ENCODE peak calls at places on chromosomes 11 and 22, in six cellular contexts. Y is CD8-positive, alpha-beta T cell; J is gastrocnemius medialis; W is stomach; H is left lung; M is endothelial cell of umbilical vein. L is an unnamed sample.

GRCh38 chr22:32623943-32624342 is 149.3 kb downstream of the FBXO7 start:
- DNase-seq in Y (no peak), J (peak), W (peak), H (no peak), M (no peak), L (no peak)

GRCh38 chr11:131671764-131672163 is 301.3 kb downstream of the NTM start:
- DNase-seq in Y (no peak), J (no peak), W (no peak), H (no peak), M (no peak), L (no peak)

GRCh38 chr22:22752556-22753477 is 108.4 kb downstream of the GGTLC2 start:
- DNase-seq in Y (no peak), J (peak), W (no peak), H (no peak), M (no peak), L (no peak)

GRCh38 chr11:57703341-57703740 is 8.7 kb downstream of the MED19 start:
- DNase-seq in Y (no peak), J (no peak), W (no peak), H (no peak), M (no peak), L (no peak)

GRCh38 chr22:39496131-39496838 is 5.8 kb upstream of the MIEF1 start:
- DNase-seq in Y (peak), J (no peak), W (peak), H (no peak), M (peak), L (peak)

GRCh38 chr11:102883132-102883531 is 8.3 kb upstream of the MMP12 start:
- DNase-seq in Y (no peak), J (no peak), W (no peak), H (no peak), M (no peak), L (no peak)

GRCh38 chr11:119484741-119485605 is 62.0 kb upstream of the THY1 start:
- DNase-seq in Y (no peak), J (no peak), W (peak), H (peak), M (no peak), L (no peak)

GRCh38 chr22:39883057-39883456 is 10.5 kb downstream of the ENTHD1 start:
- DNase-seq in Y (no peak), J (no peak), W (no peak), H (no peak), M (no peak), L (no peak)

GRCh38 chr11:133228406-133229330 is 303.6 kb downstream of the OPCML start:
- DNase-seq in Y (no peak), J (no peak), W (peak), H (peak), M (no peak), L (no peak)

GRCh38 chr11:61531033-61531432 is 22.5 kb downstream of the LRRC10B start:
- DNase-seq in Y (no peak), J (no peak), W (no peak), H (no peak), M (no peak), L (no peak)

GRCh38 chr22:23180301-23180892 is at the start of gene BCR:
- DNase-seq in Y (peak), J (peak), W (peak), H (peak), M (peak), L (peak)

GRCh38 chr11:106389096-106389495 is 311.6 kb downstream of the AASDHPPT start:
- DNase-seq in Y (no peak), J (no peak), W (no peak), H (no peak), M (no peak), L (no peak)

GRCh38 chr22:25167082-25167481 is 32.6 kb upstream of the CRYBB3 start:
- DNase-seq in Y (no peak), J (no peak), W (no peak), H (no peak), M (no peak), L (no peak)

GRCh38 chr11:102802341-102802740 is 4.4 kb upstream of the MMP1 start:
- DNase-seq in Y (no peak), J (peak), W (no peak), H (no peak), M (peak), L (no peak)

GRCh38 chr22:21876486-21877176 is 9.2 kb upstream of the MAPK1 start:
- DNase-seq in Y (no peak), J (no peak), W (no peak), H (no peak), M (peak), L (no peak)

GRCh38 chr22:26763633-26764295 is 106.4 kb downstream of the MIAT start:
- DNase-seq in Y (no peak), J (no peak), W (no peak), H (no peak), M (no peak), L (no peak)

GRCh38 chr11:72471005-72471898 is 36.9 kb upstream of the CLPB start:
- DNase-seq in Y (peak), J (peak), W (peak), H (no peak), M (peak), L (peak)
- TF ChIP-seq CTCF in Y (peak), J (peak), W (peak), H (peak), M (peak), L (peak)

DNA sequence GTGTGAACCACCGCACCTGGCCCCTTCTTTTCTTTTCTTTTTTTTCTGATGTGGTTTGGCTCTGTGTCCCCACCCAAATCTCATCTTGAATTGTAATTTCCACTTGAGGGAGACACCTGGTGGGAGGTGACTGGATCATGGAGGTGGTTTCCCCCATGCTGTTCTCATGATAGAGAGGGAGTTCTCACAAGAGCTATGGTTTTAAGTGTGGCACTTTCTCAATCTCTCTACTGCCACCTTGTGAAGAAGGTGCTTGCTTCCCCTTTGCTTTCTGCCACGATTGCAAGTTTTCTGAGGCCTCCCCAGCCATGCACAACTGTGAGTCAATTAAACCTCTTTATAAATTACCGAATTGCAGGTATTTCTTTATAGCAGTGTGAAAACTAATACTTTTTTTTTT is 4.9 kb upstream of the TCN2 start:
- DNase-seq in Y (no peak), J (no peak), W (no peak), H (no peak), M (peak), L (no peak)
- TF ChIP-seq CTCF in Y (no peak), J (no peak), W (peak), H (no peak), M (peak), L (peak)

GRCh38 chr11:6297831-6298230 is 22.5 kb downstream of the CAVIN3 start:
- DNase-seq in Y (no peak), J (no peak), W (no peak), H (no peak), M (peak), L (no peak)
- TF ChIP-seq CTCF in Y (peak), J (no peak), W (no peak), H (peak), M (peak), L (peak)

DNA sequence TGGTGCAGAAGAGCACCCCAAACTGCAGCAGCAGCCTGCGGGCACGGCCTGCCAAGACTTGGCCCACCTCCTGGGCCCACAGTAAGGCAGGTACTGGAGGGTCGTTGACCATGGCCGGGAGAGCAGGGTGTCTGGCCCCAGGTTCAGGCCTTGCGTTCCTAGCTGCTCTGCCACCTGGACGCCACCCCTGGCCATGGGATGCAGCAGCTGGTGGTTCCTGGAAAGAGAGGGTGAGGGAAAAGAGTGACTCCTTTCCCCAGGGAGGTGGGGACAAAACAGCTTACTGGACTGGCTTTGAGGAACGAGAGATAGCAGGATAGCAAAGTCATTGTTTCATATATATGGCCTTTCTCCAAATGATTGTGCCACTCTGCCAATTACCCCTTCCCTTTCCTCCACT is 1.8 kb downstream of the BSCL2 start:
- DNase-seq in Y (no peak), J (no peak), W (no peak), H (no peak), M (no peak), L (no peak)
- TF ChIP-seq CTCF in Y (no peak), J (no peak), W (no peak), H (no peak), M (peak), L (no peak)

DNA sequence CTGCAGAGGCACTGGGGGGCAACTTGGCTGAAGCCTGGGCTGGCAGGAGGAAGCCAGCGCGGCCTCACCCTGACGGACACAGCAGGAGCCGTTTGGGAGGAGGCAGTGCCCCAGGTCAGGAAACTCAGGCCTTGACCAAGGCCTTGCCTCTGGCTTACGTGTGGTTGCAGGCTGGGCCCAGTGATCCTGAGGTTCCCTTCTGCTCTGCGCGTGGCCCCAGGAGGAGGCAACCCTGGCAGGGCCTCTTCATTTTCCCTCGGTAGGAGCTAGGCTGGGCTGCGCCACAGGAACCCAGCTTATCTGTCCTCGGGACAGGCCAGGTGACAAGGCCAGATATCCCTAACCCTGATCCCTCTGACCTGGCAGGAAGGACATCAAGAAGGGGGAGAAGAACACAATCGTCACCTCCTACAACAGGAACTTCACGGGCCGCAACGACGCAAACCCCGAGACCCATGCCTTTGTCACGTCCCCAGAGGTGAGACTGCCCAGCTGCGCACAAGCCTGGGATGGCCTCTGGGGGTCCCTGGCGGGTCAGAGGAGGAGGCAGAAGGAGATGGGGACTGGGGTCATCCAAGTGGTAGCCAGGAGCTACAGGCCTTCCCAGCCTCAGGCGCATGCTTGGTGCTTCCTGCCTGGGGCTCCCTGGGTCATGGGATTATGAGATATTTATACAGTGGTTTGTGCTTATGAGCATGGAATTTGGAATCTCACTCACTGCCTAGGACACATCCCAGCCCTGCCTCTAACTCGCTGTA is 20.6 kb downstream of the POLR3H start:
- DNase-seq in Y (no peak), J (no peak), W (peak), H (no peak), M (no peak), L (no peak)
- TF ChIP-seq CTCF in Y (no peak), J (no peak), W (no peak), H (no peak), M (no peak), L (no peak)

L was measured in GM10248.